ENCODE peak calls at places on chromosomes 12 and 14, in nine cellular contexts. H is SJSA1, N is prostate gland, O is kidney, Q is ascending aorta, V is psoas muscle, A is K562, J is fibroblast of lung, B is neuronal stem cell. L is an unnamed sample.
A peak's percentile ranks its signal among the peaks of the same experiment; 100 is the strongest.

GRCh38 chr14:28461379-28461778 is 305.2 kb upstream of the FOXG1 start:
- DNase-seq in J (peak; percentile 41), Q (no peak), A (no peak), O (no peak), B (no peak), N (no peak), H (no peak), V (no peak), L (no peak)

GRCh38 chr12:25694072-25694471 is 141.0 kb upstream of the LMNTD1 start:
- DNase-seq in H (peak; percentile 55), V (no peak), J (peak; percentile 94), Q (no peak), B (no peak), N (no peak), A (no peak), O (no peak), L (no peak)

GRCh38 chr12:80598004-80598606 is 109.3 kb upstream of the MYF6 start:
- DNase-seq in H (peak; percentile 50), V (no peak), O (no peak), Q (no peak), B (no peak), N (no peak), J (peak; percentile 86), A (no peak), L (no peak)

GRCh38 chr12:21989819-21990412 is 48.7 kb upstream of the ABCC9 start:
- DNase-seq in Q (no peak), O (no peak), A (no peak), N (no peak), B (no peak), J (peak; percentile 25), H (no peak), V (no peak), L (no peak)

GRCh38 chr14:68514611-68515194 is 278.2 kb downstream of the ZFP36L1 start:
- DNase-seq in A (no peak), V (no peak), N (no peak), J (no peak), B (no peak), Q (no peak), H (no peak), O (no peak), L (no peak)

GRCh38 chr12:62562892-62563291 is 96.3 kb downstream of the MON2 start:
- DNase-seq in B (no peak), A (no peak), O (no peak), J (peak; percentile 72), H (no peak), N (no peak), Q (no peak), V (no peak), L (no peak)

GRCh38 chr12:126588586-126589249 is 1523.5 kb downstream of the AACS start:
- DNase-seq in B (no peak), H (no peak), Q (no peak), N (no peak), V (no peak), A (no peak), J (peak; percentile 88), O (no peak), L (no peak)

GRCh38 chr14:90060312-90060964 is 1.4 kb upstream of the KCNK13 start:
- DNase-seq in A (peak; percentile 78), B (peak; percentile 57), Q (no peak), O (peak; percentile 77), H (peak; percentile 60), N (peak; percentile 10), V (no peak), J (peak; percentile 63), L (peak; percentile 42)

GRCh38 chr14:102063092-102063807 is 23.6 kb downstream of the HSP90AA1 start:
- DNase-seq in O (peak; percentile 95), V (peak; percentile 91), H (peak; percentile 29), A (peak; percentile 80), J (peak; percentile 85), Q (peak; percentile 91), B (peak; percentile 40), N (peak; percentile 89), L (peak; percentile 90)

GRCh38 chr12:90978117-90978770 is 23.3 kb upstream of the CCER1 start:
- DNase-seq in Q (no peak), V (no peak), B (peak; percentile 29), J (peak; percentile 58), H (peak; percentile 100), O (no peak), A (peak; percentile 14), N (no peak), L (no peak)

GRCh38 chr12:110176745-110177144 is 52.6 kb downstream of the IFT81 start:
- DNase-seq in H (no peak), B (no peak), A (no peak), N (peak; percentile 14), J (peak; percentile 31), V (no peak), Q (no peak), O (no peak), L (no peak)

GRCh38 chr12:32902287-32902996 is 5.9 kb upstream of the PKP2 start:
- DNase-seq in A (no peak), H (no peak), J (no peak), N (no peak), V (no peak), O (no peak), Q (no peak), B (no peak), L (no peak)

GRCh38 chr14:53432378-53432802 is 279.3 kb upstream of the DDHD1 start:
- DNase-seq in O (no peak), N (no peak), B (peak; percentile 18), V (no peak), Q (no peak), A (peak; percentile 4), H (peak; percentile 20), J (peak; percentile 39), L (no peak)

GRCh38 chr14:32430326-32430725 is 101.2 kb downstream of the AKAP6 start:
- DNase-seq in O (no peak), H (peak; percentile 54), B (no peak), N (no peak), J (peak; percentile 92), V (no peak), Q (no peak), A (peak; percentile 10), L (no peak)

DNA sequence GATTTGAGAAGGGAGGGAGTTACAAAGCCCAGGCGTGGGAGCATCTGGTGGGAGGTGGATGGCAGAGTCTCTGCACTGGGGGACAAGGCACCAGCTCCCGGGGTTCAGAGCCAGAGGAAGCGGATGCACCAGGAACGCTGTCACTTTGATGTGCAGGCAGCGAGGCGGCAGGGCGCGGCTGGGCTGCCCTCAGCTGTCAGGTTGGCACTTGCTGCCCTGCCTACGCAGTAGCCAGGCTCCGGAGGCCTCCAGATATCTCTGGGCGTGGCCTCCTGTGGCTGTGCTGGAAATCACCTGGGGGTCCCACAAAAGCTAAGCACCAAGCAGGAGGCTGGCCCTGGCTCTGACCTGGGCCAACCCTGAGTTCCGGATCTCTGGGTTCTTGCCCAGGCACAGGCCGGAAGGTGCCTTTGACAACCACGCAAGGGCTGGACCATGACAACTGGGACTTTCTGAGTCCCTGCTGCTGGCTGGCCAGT is 62.1 kb upstream of the MAP1LC3B2 start:
- DNase-seq in H (no peak), N (peak; percentile 48), A (no peak), B (no peak), J (no peak), Q (no peak), V (peak; percentile 64), O (no peak), L (peak; percentile 54)
- H3K27ac ChIP-seq in H (no peak overlapping the region), N (no peak overlapping the region), A (no peak overlapping the region), B (no peak overlapping the region), J (no peak overlapping the region), Q (no peak overlapping the region), V (peak overlapping the region; percentile 73), O (no peak overlapping the region), L (peak overlapping the region; percentile 4)

DNA sequence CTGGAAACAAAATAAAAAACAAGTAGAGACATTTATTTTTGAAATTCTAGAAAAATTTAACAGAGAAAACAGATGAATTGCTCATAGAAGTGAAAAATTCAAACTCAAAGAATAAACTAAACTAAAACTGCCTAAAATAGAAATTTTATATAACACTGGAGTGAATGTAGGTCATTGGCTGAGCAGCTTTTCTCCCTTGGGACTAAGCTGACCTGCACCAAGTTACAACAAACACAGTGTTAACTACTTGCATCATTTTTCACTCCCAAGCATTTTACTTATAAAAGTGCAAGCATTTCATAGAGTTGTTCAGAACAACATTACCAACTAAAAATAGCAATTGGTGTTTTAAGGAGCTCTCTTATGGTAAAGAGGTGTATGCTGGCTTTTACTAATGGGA is 298.1 kb downstream of the MED13L start:
- DNase-seq in O (no peak), V (no peak), Q (no peak), N (no peak), J (no peak), H (no peak), A (no peak), B (no peak), L (no peak)
- H3K36me3 ChIP-seq in O (peaks cover 18% of the 10 kb centered on the region), V (peaks cover 66% of the 10 kb centered on the region), Q (peaks cover 59% of the 10 kb centered on the region), N (peaks cover 5% of the 10 kb centered on the region), J (peaks cover 2% of the 10 kb centered on the region), H (peaks cover 61% of the 10 kb centered on the region), A (peaks cover 81% of the 10 kb centered on the region), B (peaks cover 18% of the 10 kb centered on the region), L (peaks cover 93% of the 10 kb centered on the region)

GRCh38 chr12:53468286-53468685 is 16.4 kb downstream of the PCBP2 start:
- DNase-seq in J (no peak), A (no peak), N (no peak), H (no peak), Q (no peak), B (no peak), V (no peak), O (no peak), L (no peak)

GRCh38 chr12:53467082-53467481 is 15.2 kb downstream of the PCBP2 start:
- DNase-seq in B (no peak), H (no peak), V (no peak), N (no peak), Q (no peak), O (no peak), A (no peak), J (no peak), L (no peak)

GRCh38 chr12:53465679-53466078 is 13.8 kb downstream of the PCBP2 start:
- DNase-seq in V (no peak), A (no peak), J (no peak), B (no peak), Q (no peak), N (no peak), O (no peak), H (no peak), L (no peak)

GRCh38 chr12:53466640-53467039 is 14.7 kb downstream of the PCBP2 start:
- DNase-seq in J (no peak), V (no peak), A (no peak), H (no peak), O (no peak), N (peak; percentile 39), B (no peak), Q (no peak), L (no peak)

DNA sequence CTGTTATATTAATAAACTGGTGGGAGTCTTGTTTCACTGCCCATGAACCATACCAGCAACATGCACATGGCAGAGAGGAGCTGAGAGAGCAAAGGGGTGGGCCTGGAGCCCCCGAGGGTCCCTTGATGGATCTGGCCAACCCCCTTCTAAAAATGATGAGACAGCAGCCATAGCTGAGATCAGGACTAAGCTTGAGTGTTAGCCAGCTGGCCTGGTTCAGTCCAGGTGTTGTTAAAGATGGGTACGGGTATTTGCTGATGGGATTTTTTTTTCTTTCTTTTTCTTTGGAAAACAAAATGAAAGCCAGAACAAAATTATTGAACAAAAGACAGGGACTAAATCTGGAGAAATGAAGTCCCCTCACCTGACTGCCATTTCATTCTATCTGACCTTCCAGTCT is 16.0 kb downstream of the PCBP2 start:
- DNase-seq in A (no peak), J (no peak), O (no peak), N (no peak), V (no peak), H (no peak), B (no peak), Q (no peak), L (no peak)
- H3K27ac ChIP-seq in A (no peak overlapping the region), J (no peak overlapping the region), O (no peak overlapping the region), N (no peak overlapping the region), V (peak overlapping the region; percentile 66), H (no peak overlapping the region), B (no peak overlapping the region), Q (no peak overlapping the region), L (no peak overlapping the region)

GRCh38 chr14:34610101-34610500 is 19.8 kb downstream of the SNX6 start:
- DNase-seq in N (no peak), V (no peak), H (no peak), J (no peak), O (no peak), A (no peak), Q (no peak), B (no peak), L (no peak)
- H3K36me3 ChIP-seq in N (peaks cover 14% of the 10 kb centered on the region), V (peaks cover 53% of the 10 kb centered on the region), H (peaks cover 41% of the 10 kb centered on the region), J (peaks cover 2% of the 10 kb centered on the region), O (peaks cover 2% of the 10 kb centered on the region), A (peaks cover 31% of the 10 kb centered on the region), Q (peaks cover 56% of the 10 kb centered on the region), B (peaks cover 5% of the 10 kb centered on the region), L (peaks cover 81% of the 10 kb centered on the region)